ENCODE peak calls at places on chromosomes 1 and 21, in ten cellular contexts. I, C, D, H, R, Z, Q, M, B and W are unnamed samples.

GRCh38 chr1:158016651-158017335 is 23.3 kb downstream of the KIRREL1 start:
- DNase-seq in M (no peak), B (no peak), Z (no peak), Q (no peak), H (no peak), C (no peak), R (no peak), D (no peak), I (no peak), W (no peak)

GRCh38 chr1:31439276-31439675 is 26.3 kb downstream of the SERINC2 start:
- DNase-seq in C (no peak), Q (no peak), B (no peak), D (no peak), H (no peak), I (no peak), R (no peak), M (no peak), Z (no peak), W (no peak)

GRCh38 chr1:4770713-4771112 is 116.3 kb downstream of the AJAP1 start:
- DNase-seq in M (no peak), D (no peak), H (no peak), Q (no peak), C (no peak), I (no peak), Z (no peak), R (no peak), B (no peak), W (no peak)

GRCh38 chr21:36188081-36188681 is 31.6 kb downstream of the DOP1B start:
- DNase-seq in R (no peak), M (no peak), Z (no peak), C (no peak), H (no peak), I (no peak), D (no peak), B (no peak), Q (peak), W (no peak)

GRCh38 chr1:91092503-91092902 is 70.7 kb upstream of the ZNF644 start:
- DNase-seq in C (peak), M (no peak), B (no peak), H (peak), Z (no peak), Q (no peak), D (peak), I (no peak), R (no peak), W (no peak)

GRCh38 chr1:1623181-1623630 is 7.9 kb downstream of the MIB2 start:
- DNase-seq in M (no peak), H (no peak), R (no peak), I (no peak), B (no peak), C (no peak), Z (no peak), D (no peak), Q (no peak), W (no peak)

GRCh38 chr1:151061012-151061401 is 810 bp downstream of the MLLT11 start:
- DNase-seq in Q (no peak), D (peak), B (no peak), Z (no peak), M (no peak), I (no peak), H (peak), R (no peak), C (no peak), W (peak)

GRCh38 chr1:84403362-84403761 is 5.1 kb downstream of the DNASE2B start:
- DNase-seq in R (no peak), H (no peak), I (no peak), C (no peak), D (no peak), B (no peak), Q (no peak), Z (no peak), M (no peak), W (no peak)

GRCh38 chr1:166813508-166814223 is 25.6 kb upstream of the POGK start:
- DNase-seq in I (no peak), Z (no peak), C (no peak), D (no peak), B (no peak), H (no peak), M (no peak), Q (no peak), R (no peak), W (no peak)

GRCh38 chr1:234656070-234656875 is 46.3 kb upstream of the IRF2BP2 start:
- DNase-seq in Q (no peak), C (no peak), R (no peak), D (no peak), I (no peak), Z (no peak), H (no peak), B (no peak), M (no peak), W (no peak)

GRCh38 chr1:182301467-182302198 is 90.0 kb downstream of the GLUL start:
- DNase-seq in Q (peak), M (no peak), B (no peak), R (no peak), Z (no peak), H (no peak), I (no peak), C (peak), D (no peak), W (no peak)

GRCh38 chr1:13597166-13597565 is 13.5 kb downstream of the PDPN start:
- DNase-seq in R (no peak), M (no peak), D (no peak), B (no peak), Z (no peak), C (no peak), I (no peak), Q (no peak), H (no peak), W (no peak)

GRCh38 chr1:242946206-242946605 is 308.9 kb downstream of the CEP170 start:
- DNase-seq in R (no peak), D (no peak), Z (no peak), C (no peak), B (no peak), M (no peak), I (no peak), H (no peak), Q (no peak), W (no peak)

GRCh38 chr1:93746009-93746408 is 64.4 kb upstream of the BCAR3 start:
- DNase-seq in R (no peak), C (no peak), I (no peak), M (no peak), H (no peak), Q (no peak), Z (no peak), B (no peak), D (no peak), W (no peak)

GRCh38 chr1:153727463-153728304 is at the start of gene INTS3:
- DNase-seq in D (peak), H (peak), Z (peak), M (peak), B (peak), Q (peak), R (peak), I (peak), C (peak), W (peak)

GRCh38 chr1:206727981-206728380 is 42.6 kb upstream of the IL19 start:
- DNase-seq in Q (no peak), M (no peak), I (no peak), R (no peak), Z (no peak), D (no peak), H (no peak), C (no peak), B (no peak), W (no peak)

GRCh38 chr1:235919797-235920475 is 53.2 kb upstream of the LYST start:
- DNase-seq in I (no peak), Q (peak), Z (no peak), D (peak), B (no peak), H (peak), M (no peak), R (no peak), C (peak), W (no peak)

GRCh38 chr1:244954358-244954757 is 90.0 kb upstream of the HNRNPU start:
- DNase-seq in B (no peak), Q (no peak), M (no peak), H (no peak), D (no peak), I (no peak), R (no peak), Z (no peak), C (no peak), W (no peak)

GRCh38 chr1:40944326-40944725 is 35.2 kb upstream of the CTPS1 start:
- DNase-seq in Q (peak), I (no peak), H (no peak), Z (no peak), C (peak), M (no peak), R (no peak), B (no peak), D (peak), W (no peak)

GRCh38 chr1:181255270-181255929 is 166.9 kb downstream of the IER5 start:
- DNase-seq in R (no peak), M (no peak), Q (no peak), H (peak), B (peak), I (no peak), D (peak), C (peak), Z (peak), W (no peak)

GRCh38 chr1:27560271-27561125 is 43.4 kb downstream of the AHDC1 start:
- DNase-seq in C (no peak), Q (no peak), Z (no peak), I (no peak), D (no peak), R (no peak), H (no peak), B (no peak), M (no peak), W (no peak)

GRCh38 chr1:101237229-101237837 is 514 bp downstream of the S1PR1 start:
- DNase-seq in H (no peak), B (peak), C (peak), Z (no peak), R (peak), D (peak), M (no peak), I (no peak), Q (peak), W (no peak)

GRCh38 chr1:26785611-26786436 is 1.9 kb upstream of the PIGV start:
- DNase-seq in D (peak), M (no peak), H (no peak), I (no peak), B (no peak), R (peak), Q (peak), Z (no peak), C (peak), W (no peak)